ENCODE peak calls at places on chromosomes 13 and 19, in five cellular contexts. One of them, this sample, is unnamed. For H3K4me1, the result is how much of the 10 kb centered on the place peaks cover.

GRCh38 chr19:1650627-1651009 is 1.8 kb downstream of the TCF3 start:
- DNase-seq in IMR-90: peak
- DNase-seq in SK-N-SH: peak
- DNase-seq in aorta: peak
- DNase-seq in lower lobe of right lung: no peak
- DNase-seq in this sample: no peak

GRCh38 chr13:102854675-102855074 is 8.8 kb downstream of the ERCC5 start:
- DNase-seq in IMR-90: no peak
- DNase-seq in SK-N-SH: no peak
- DNase-seq in aorta: no peak
- DNase-seq in lower lobe of right lung: no peak
- DNase-seq in this sample: no peak

GRCh38 chr13:24502567-24503375 is 9.8 kb downstream of the PARP4 start:
- DNase-seq in IMR-90: peak
- DNase-seq in SK-N-SH: no peak
- DNase-seq in aorta: no peak
- DNase-seq in lower lobe of right lung: no peak
- DNase-seq in this sample: no peak

GRCh38 chr13:40438999-40439797 is 227.2 kb downstream of the FOXO1 start:
- DNase-seq in IMR-90: no peak
- DNase-seq in SK-N-SH: no peak
- DNase-seq in aorta: no peak
- DNase-seq in lower lobe of right lung: no peak
- DNase-seq in this sample: no peak

GRCh38 chr19:54551950-54552912 is 21.4 kb upstream of the LILRA2 start:
- DNase-seq in IMR-90: no peak
- DNase-seq in SK-N-SH: no peak
- DNase-seq in aorta: peak
- DNase-seq in lower lobe of right lung: peak
- DNase-seq in this sample: no peak

GRCh38 chr13:40994581-40995230 is 24.4 kb downstream of the ELF1 start:
- DNase-seq in IMR-90: no peak
- DNase-seq in SK-N-SH: no peak
- DNase-seq in aorta: no peak
- DNase-seq in lower lobe of right lung: no peak
- DNase-seq in this sample: no peak

GRCh38 chr19:34269489-34269888 is 15.1 kb downstream of the GARRE1 start:
- DNase-seq in IMR-90: no peak
- DNase-seq in SK-N-SH: no peak
- DNase-seq in aorta: no peak
- DNase-seq in lower lobe of right lung: no peak
- DNase-seq in this sample: no peak

GRCh38 chr19:958967-959685 is 25.0 kb upstream of the WDR18 start:
- DNase-seq in IMR-90: peak
- DNase-seq in SK-N-SH: no peak
- DNase-seq in aorta: no peak
- DNase-seq in lower lobe of right lung: no peak
- DNase-seq in this sample: no peak

GRCh38 chr13:90768116-90768515 is 579.4 kb upstream of the MIR17HG start:
- DNase-seq in IMR-90: no peak
- DNase-seq in SK-N-SH: no peak
- DNase-seq in aorta: no peak
- DNase-seq in lower lobe of right lung: no peak
- DNase-seq in this sample: no peak

GRCh38 chr19:29448046-29448445 is 77.7 kb upstream of the VSTM2B start:
- DNase-seq in IMR-90: no peak
- DNase-seq in SK-N-SH: no peak
- DNase-seq in aorta: no peak
- DNase-seq in lower lobe of right lung: no peak
- DNase-seq in this sample: no peak

GRCh38 chr13:103081435-103081834 is 15.2 kb upstream of the SLC10A2 start:
- DNase-seq in IMR-90: no peak
- DNase-seq in SK-N-SH: no peak
- DNase-seq in aorta: no peak
- DNase-seq in lower lobe of right lung: no peak
- DNase-seq in this sample: no peak

GRCh38 chr19:55563261-55563690 is 17.4 kb downstream of the ZNF579 start:
- DNase-seq in IMR-90: no peak
- DNase-seq in SK-N-SH: peak
- DNase-seq in aorta: no peak
- DNase-seq in lower lobe of right lung: no peak
- DNase-seq in this sample: no peak
- H3K4me3 ChIP-seq in IMR-90: no peak
- H3K4me3 ChIP-seq in SK-N-SH: no peak
- H3K4me3 ChIP-seq in aorta: no peak
- H3K4me3 ChIP-seq in lower lobe of right lung: no peak
- H3K4me3 ChIP-seq in this sample: no peak

DNA sequence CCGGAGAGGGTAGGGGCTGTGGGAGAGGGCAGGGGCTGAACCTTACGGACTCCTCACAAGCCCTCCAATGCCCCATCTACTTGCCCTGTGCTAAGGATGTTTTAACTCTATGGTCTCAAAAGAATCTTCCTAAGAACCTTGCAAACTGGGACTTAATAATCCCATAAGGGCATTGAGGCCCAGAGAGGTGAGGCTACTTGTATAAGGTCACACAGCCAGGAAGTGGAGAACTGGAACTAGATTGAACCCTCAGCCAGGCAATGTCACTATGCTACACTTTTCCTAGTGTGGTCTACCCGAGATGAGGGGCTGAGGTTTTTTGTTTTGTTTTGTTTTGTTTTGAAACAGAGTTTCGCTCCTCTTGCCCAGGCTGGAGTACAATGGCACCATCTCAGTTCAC is 10.5 kb upstream of the APOC4 start:
- DNase-seq in IMR-90: no peak
- DNase-seq in SK-N-SH: peak
- DNase-seq in aorta: no peak
- DNase-seq in lower lobe of right lung: no peak
- DNase-seq in this sample: no peak
- H3K4me1 ChIP-seq in IMR-90: under half
- H3K4me1 ChIP-seq in SK-N-SH: under half
- H3K4me1 ChIP-seq in aorta: under half
- H3K4me1 ChIP-seq in lower lobe of right lung: under half
- H3K4me1 ChIP-seq in this sample: under half

DNA sequence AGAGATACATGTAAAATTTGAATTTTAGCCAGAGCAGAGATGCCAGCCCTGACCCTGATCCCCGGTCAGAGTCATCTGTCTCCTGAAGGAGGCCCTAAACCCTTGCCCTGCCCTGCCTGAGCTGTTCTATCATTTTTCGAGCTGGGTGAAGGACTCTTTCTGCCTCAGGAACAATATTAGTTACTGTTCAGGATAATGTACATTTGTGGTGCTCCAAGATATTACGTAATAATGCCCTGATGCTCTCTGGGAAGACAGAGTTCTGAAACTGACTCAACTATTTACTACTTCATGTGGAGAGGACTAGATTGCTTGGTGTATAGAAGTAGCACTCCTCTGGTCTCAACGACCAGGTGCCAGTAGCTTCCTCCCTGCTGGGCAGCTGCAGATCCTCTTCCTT is 37.9 kb upstream of the UBL3 start:
- DNase-seq in IMR-90: peak
- DNase-seq in SK-N-SH: no peak
- DNase-seq in aorta: no peak
- DNase-seq in lower lobe of right lung: no peak
- DNase-seq in this sample: no peak
- H3K27ac ChIP-seq in IMR-90: no peak
- H3K27ac ChIP-seq in SK-N-SH: no peak
- H3K27ac ChIP-seq in aorta: no peak
- H3K27ac ChIP-seq in lower lobe of right lung: no peak
- H3K27ac ChIP-seq in this sample: no peak

GRCh38 chr19:4326837-4327251 is 11.8 kb downstream of the STAP2 start:
- DNase-seq in IMR-90: no peak
- DNase-seq in SK-N-SH: peak
- DNase-seq in aorta: no peak
- DNase-seq in lower lobe of right lung: no peak
- DNase-seq in this sample: no peak

GRCh38 chr19:4327252-4327876 is 11.3 kb downstream of the STAP2 start:
- DNase-seq in IMR-90: peak
- DNase-seq in SK-N-SH: peak
- DNase-seq in aorta: peak
- DNase-seq in lower lobe of right lung: peak
- DNase-seq in this sample: peak

GRCh38 chr19:4326215-4326836 is 12.3 kb downstream of the STAP2 start:
- DNase-seq in IMR-90: no peak
- DNase-seq in SK-N-SH: peak
- DNase-seq in aorta: no peak
- DNase-seq in lower lobe of right lung: no peak
- DNase-seq in this sample: no peak

GRCh38 chr19:4328243-4328990 is 10.2 kb downstream of the STAP2 start:
- DNase-seq in IMR-90: peak
- DNase-seq in SK-N-SH: peak
- DNase-seq in aorta: peak
- DNase-seq in lower lobe of right lung: peak
- DNase-seq in this sample: peak

GRCh38 chr19:4327877-4328242 is 10.8 kb downstream of the STAP2 start:
- DNase-seq in IMR-90: no peak
- DNase-seq in SK-N-SH: no peak
- DNase-seq in aorta: no peak
- DNase-seq in lower lobe of right lung: no peak
- DNase-seq in this sample: no peak
- H3K4me3 ChIP-seq in IMR-90: peak
- H3K4me3 ChIP-seq in SK-N-SH: peak
- H3K4me3 ChIP-seq in aorta: no peak
- H3K4me3 ChIP-seq in lower lobe of right lung: peak
- H3K4me3 ChIP-seq in this sample: peak

DNA sequence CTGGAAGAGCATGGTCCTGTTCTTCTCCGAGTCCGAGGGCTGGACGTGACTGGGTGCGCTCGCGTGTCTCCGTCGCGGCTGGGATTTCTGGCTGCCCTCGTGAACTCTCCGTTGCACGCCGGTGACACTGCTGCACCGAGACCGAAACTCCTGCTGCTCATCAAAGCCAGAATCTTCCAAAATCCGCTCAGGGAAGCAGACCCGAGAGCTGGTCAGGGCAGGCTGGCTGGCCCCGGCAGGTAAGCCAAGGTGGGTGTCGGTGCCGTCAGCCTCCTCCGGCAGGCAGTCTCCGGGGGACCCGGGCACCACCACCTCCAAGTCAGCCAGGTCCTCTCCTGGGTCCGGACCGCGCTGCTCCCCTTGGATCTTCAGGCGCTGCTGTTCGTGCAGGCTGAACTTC is 119.9 kb downstream of the TBC1D4 start:
- DNase-seq in IMR-90: no peak
- DNase-seq in SK-N-SH: no peak
- DNase-seq in aorta: no peak
- DNase-seq in lower lobe of right lung: peak
- DNase-seq in this sample: no peak
- H3K4me1 ChIP-seq in IMR-90: under half
- H3K4me1 ChIP-seq in SK-N-SH: under half
- H3K4me1 ChIP-seq in aorta: under half
- H3K4me1 ChIP-seq in lower lobe of right lung: under half
- H3K4me1 ChIP-seq in this sample: under half

GRCh38 chr13:99228737-99229691 is 28.4 kb downstream of the UBAC2 start:
- DNase-seq in IMR-90: peak
- DNase-seq in SK-N-SH: peak
- DNase-seq in aorta: no peak
- DNase-seq in lower lobe of right lung: no peak
- DNase-seq in this sample: no peak
- H3K27ac ChIP-seq in IMR-90: peak
- H3K27ac ChIP-seq in SK-N-SH: peak
- H3K27ac ChIP-seq in aorta: no peak
- H3K27ac ChIP-seq in lower lobe of right lung: no peak
- H3K27ac ChIP-seq in this sample: no peak